ENCODE peak calls at places on chromosomes 16 and 17, in eight cellular contexts. P is fibroblast of lung, H is tibial artery, K is ovary, U is tibial nerve, A is AG04450, V is right lobe of liver, L is pancreas. F is an unnamed sample. For H3K9me3, the result is how much of the 10 kb centered on the place peaks cover.

GRCh38 chr17:77723909-77724875 is 234.3 kb upstream of the TNRC6C start:
- DNase-seq in P (no peak), H (no peak), K (no peak), U (no peak), A (no peak), V (no peak), L (no peak), F (no peak)

GRCh38 chr16:83336630-83337029 is 471.1 kb upstream of the HSBP1 start:
- DNase-seq in P (peak), H (no peak), K (no peak), U (no peak), A (peak), V (no peak), L (no peak), F (no peak)

GRCh38 chr17:3905017-3905486 is 11.2 kb downstream of the P2RX1 start:
- DNase-seq in P (no peak), H (no peak), K (no peak), U (no peak), A (no peak), V (no peak), L (peak), F (no peak)

GRCh38 chr17:65531508-65532431 is 29.7 kb downstream of the AXIN2 start:
- DNase-seq in P (peak), H (peak), K (peak), U (peak), A (peak), V (peak), L (no peak), F (no peak)

GRCh38 chr17:72609501-72609900 is 483.0 kb downstream of the SLC39A11 start:
- DNase-seq in P (no peak), H (no peak), K (no peak), U (no peak), A (no peak), V (no peak), L (no peak), F (no peak)

GRCh38 chr16:25106567-25107465 is 4.7 kb upstream of the LCMT1 start:
- DNase-seq in P (peak), H (peak), K (peak), U (peak), A (peak), V (peak), L (peak), F (peak)

GRCh38 chr17:72362466-72363335 is 241.9 kb downstream of the SOX9 start:
- DNase-seq in P (peak), H (no peak), K (no peak), U (no peak), A (no peak), V (no peak), L (no peak), F (no peak)

GRCh38 chr16:7182510-7183109 is 150.0 kb upstream of the RBFOX1 start:
- DNase-seq in P (no peak), H (no peak), K (no peak), U (no peak), A (no peak), V (no peak), L (no peak), F (no peak)

GRCh38 chr16:57446530-57447141 is 549 bp downstream of the CIAPIN1 start:
- DNase-seq in P (peak), H (no peak), K (no peak), U (peak), A (no peak), V (no peak), L (peak), F (no peak)

GRCh38 chr16:29842732-29843346 is 20.2 kb downstream of the CDIPT start:
- DNase-seq in P (no peak), H (no peak), K (no peak), U (no peak), A (no peak), V (no peak), L (no peak), F (no peak)

GRCh38 chr17:80671823-80672105 is 127.1 kb downstream of the RPTOR start:
- DNase-seq in P (no peak), H (no peak), K (no peak), U (no peak), A (no peak), V (no peak), L (no peak), F (no peak)

GRCh38 chr16:23319861-23320615 is 17.9 kb downstream of the SCNN1B start:
- DNase-seq in P (no peak), H (peak), K (no peak), U (no peak), A (no peak), V (no peak), L (no peak), F (no peak)

GRCh38 chr17:35088647-35088910 is 25.1 kb upstream of the RFFL start:
- DNase-seq in P (no peak), H (no peak), K (no peak), U (peak), A (no peak), V (no peak), L (no peak), F (no peak)

GRCh38 chr16:4664538-4665418 is 28.6 kb upstream of the NUDT16L1 start:
- DNase-seq in P (peak), H (peak), K (no peak), U (peak), A (no peak), V (peak), L (no peak), F (peak)

GRCh38 chr16:51155199-51155607 is 4.1 kb upstream of the SALL1 start:
- DNase-seq in P (no peak), H (no peak), K (peak), U (no peak), A (no peak), V (peak), L (no peak), F (no peak)

GRCh38 chr17:61416540-61417363 is 17.1 kb downstream of the TBX2 start:
- DNase-seq in P (peak), H (peak), K (peak), U (peak), A (no peak), V (peak), L (peak), F (peak)

GRCh38 chr16:16025214-16025968 is 76.0 kb downstream of the ABCC1 start:
- DNase-seq in P (peak), H (peak), K (no peak), U (peak), A (peak), V (no peak), L (no peak), F (peak)

GRCh38 chr16:80735846-80736245 is 68.6 kb downstream of the CDYL2 start:
- DNase-seq in P (no peak), H (no peak), K (no peak), U (no peak), A (no peak), V (no peak), L (no peak), F (no peak)

GRCh38 chr17:38915639-38915995 is 9.8 kb upstream of the LASP1NB start:
- DNase-seq in P (no peak), H (no peak), K (no peak), U (no peak), A (no peak), V (peak), L (no peak), F (no peak)

GRCh38 chr17:39867891-39868553 is at the start of gene ZPBP2:
- DNase-seq in P (no peak), H (no peak), K (no peak), U (no peak), A (no peak), V (no peak), L (no peak), F (no peak)

GRCh38 chr16:89014611-89015230 is 37.7 kb upstream of the CBFA2T3 start:
- DNase-seq in P (no peak), H (peak), K (no peak), U (no peak), A (no peak), V (no peak), L (peak), F (no peak)

DNA sequence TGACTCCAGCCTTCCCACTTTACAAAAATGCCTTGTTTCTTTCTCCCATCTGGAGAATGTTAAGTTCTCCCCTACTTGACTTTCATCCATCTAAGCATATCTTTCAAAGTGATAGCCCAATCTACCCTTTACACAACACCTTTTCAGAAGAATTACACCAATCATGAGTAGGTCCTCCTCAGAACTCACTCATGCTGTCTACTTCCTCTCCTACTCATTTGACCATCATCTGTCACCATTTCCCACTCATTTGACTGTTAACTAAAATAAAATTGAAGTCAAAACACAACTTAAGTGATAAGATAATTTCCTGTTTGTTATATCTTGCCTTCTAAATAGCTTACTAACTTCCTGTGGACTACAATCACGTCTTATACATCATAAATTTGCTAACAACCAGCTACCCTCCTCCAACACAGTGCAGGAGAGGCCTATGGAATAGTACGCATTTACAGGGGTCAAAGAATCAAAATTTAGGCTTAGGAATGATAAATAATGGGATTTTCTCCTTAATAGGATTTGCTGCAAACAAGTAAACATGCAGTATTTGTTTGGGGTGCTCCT is 16.1 kb downstream of the KCNJ16 start:
- DNase-seq in P (no peak), H (no peak), K (no peak), U (no peak), A (no peak), V (no peak), L (no peak), F (no peak)
- H3K9me3 ChIP-seq in P (under half), H (under half), K (under half), U (under half), A (under half), V (under half), L (under half), F (under half)

GRCh38 chr17:22278302-22279275 is 586.3 kb downstream of the KCNJ18 start:
- DNase-seq in P (no peak), H (peak), K (no peak), U (no peak), A (no peak), V (peak), L (no peak), F (no peak)
- H3K9me3 ChIP-seq in P (under half), H (under half), K (under half), U (under half), A (under half), V (under half), L (under half), F (under half)

GRCh38 chr16:75710344-75710743 is 9.1 kb upstream of the DUXB start:
- DNase-seq in P (no peak), H (no peak), K (no peak), U (no peak), A (no peak), V (no peak), L (no peak), F (no peak)

GRCh38 chr16:75714661-75715060 is 11.6 kb downstream of the CPHXL start:
- DNase-seq in P (no peak), H (no peak), K (no peak), U (no peak), A (no peak), V (no peak), L (no peak), F (no peak)
- H3K9me3 ChIP-seq in P (under half), H (under half), K (under half), U (under half), A (under half), V (under half), L (under half), F (under half)

GRCh38 chr17:82946081-82946480 is 106.3 kb upstream of the ZNF750 start:
- DNase-seq in P (no peak), H (no peak), K (no peak), U (no peak), A (no peak), V (no peak), L (no peak), F (no peak)

GRCh38 chr17:82943339-82943738 is 103.5 kb upstream of the ZNF750 start:
- DNase-seq in P (no peak), H (peak), K (no peak), U (no peak), A (no peak), V (peak), L (no peak), F (no peak)

GRCh38 chr17:82942166-82943130 is 102.6 kb upstream of the ZNF750 start:
- DNase-seq in P (no peak), H (peak), K (peak), U (no peak), A (no peak), V (peak), L (no peak), F (no peak)

GRCh38 chr17:82944990-82945389 is 105.2 kb upstream of the ZNF750 start:
- DNase-seq in P (no peak), H (no peak), K (no peak), U (no peak), A (no peak), V (no peak), L (no peak), F (no peak)

DNA sequence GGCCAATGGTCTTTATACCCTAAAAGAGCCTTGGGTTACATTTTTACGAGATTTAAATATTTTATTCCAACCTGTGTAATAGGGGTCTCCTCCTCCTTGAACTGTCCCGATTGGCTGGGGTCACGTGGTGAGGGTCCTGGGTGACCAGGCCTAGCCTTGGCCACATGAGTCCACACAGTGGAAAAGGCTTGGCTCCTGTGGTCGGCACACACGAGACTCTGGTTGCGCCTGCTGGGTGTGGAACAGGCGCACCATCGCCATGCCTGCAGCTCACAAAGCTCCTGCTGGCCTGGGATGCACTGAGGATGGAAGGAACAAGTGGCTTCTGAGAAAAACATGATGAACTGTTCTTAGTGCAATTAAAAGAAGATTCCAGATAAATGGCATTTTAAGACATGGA is 103.9 kb upstream of the ZNF750 start:
- DNase-seq in P (no peak), H (peak), K (no peak), U (no peak), A (no peak), V (peak), L (no peak), F (no peak)
- H3K9me3 ChIP-seq in P (under half), H (under half), K (under half), U (under half), A (under half), V (under half), L (under half), F (under half)

GRCh38 chr16:3292604-3293003 is 9.3 kb downstream of the ZNF263 start:
- DNase-seq in P (no peak), H (no peak), K (no peak), U (no peak), A (no peak), V (no peak), L (no peak), F (no peak)

GRCh38 chr16:3285131-3285530 is 1.8 kb downstream of the ZNF263 start:
- DNase-seq in P (no peak), H (peak), K (no peak), U (no peak), A (no peak), V (no peak), L (peak), F (no peak)

GRCh38 chr16:3295209-3295608 is 10.0 kb downstream of the TIGD7 start:
- DNase-seq in P (no peak), H (no peak), K (no peak), U (no peak), A (no peak), V (no peak), L (no peak), F (no peak)

GRCh38 chr16:3295783-3296182 is 9.4 kb downstream of the TIGD7 start:
- DNase-seq in P (no peak), H (no peak), K (no peak), U (no peak), A (no peak), V (no peak), L (no peak), F (no peak)

DNA sequence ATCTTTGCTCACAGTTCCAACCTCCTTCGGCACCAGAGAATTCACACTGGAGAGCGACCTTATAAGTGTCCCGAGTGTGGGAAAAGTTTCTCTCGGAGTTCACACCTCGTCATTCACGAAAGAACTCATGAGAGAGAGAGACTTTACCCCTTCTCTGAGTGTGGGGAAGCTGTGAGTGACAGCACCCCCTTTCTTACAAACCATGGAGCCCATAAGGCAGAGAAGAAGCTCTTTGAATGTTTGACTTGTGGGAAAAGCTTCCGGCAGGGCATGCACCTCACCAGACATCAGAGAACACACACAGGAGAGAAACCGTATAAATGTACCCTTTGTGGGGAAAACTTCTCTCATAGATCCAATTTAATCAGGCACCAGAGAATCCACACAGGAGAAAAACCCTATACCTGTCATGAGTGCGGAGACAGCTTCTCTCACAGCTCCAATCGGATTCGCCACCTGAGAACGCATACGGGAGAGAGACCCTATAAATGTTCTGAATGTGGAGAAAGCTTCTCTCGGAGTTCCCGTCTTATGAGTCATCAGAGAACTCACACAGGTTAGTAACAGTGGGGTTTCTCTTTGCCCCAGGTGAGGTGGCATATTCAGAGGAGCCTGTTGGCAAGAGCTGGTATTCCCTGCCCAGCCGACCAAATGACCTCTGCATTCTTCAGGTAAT is 6.8 kb downstream of the ZNF263 start:
- DNase-seq in P (no peak), H (peak), K (no peak), U (no peak), A (no peak), V (no peak), L (no peak), F (no peak)
- H3K9me3 ChIP-seq in P (under half), H (half or more), K (under half), U (under half), A (half or more), V (under half), L (under half), F (under half)

DNA sequence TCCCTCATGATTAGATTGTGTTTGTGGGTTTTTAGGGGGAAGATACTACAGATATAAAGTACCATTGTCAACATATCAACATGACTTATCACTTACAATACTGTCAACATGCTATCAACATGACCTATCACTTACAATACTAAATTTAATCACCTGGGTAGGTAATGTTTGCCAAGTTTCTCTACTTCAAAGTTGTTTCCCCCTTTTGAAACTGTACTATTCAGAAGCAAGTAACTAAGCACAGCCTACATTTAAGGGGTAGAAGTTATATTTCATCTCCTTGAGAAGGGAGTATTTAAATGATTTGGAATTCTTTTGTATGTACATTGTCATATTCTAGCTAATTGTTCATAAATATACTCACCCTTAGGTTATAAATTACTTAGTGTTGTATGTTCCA is 68.7 kb downstream of the TRIM37 start:
- DNase-seq in P (no peak), H (no peak), K (no peak), U (no peak), A (no peak), V (no peak), L (no peak), F (no peak)
- H3K9me3 ChIP-seq in P (under half), H (under half), K (under half), U (under half), A (under half), V (under half), L (under half), F (under half)

GRCh38 chr16:3220839-3221238 is 14.1 kb downstream of the ZNF200 start:
- DNase-seq in P (no peak), H (no peak), K (no peak), U (no peak), A (no peak), V (no peak), L (no peak), F (no peak)
- H3K9me3 ChIP-seq in P (under half), H (half or more), K (under half), U (under half), A (under half), V (under half), L (under half), F (under half)

GRCh38 chr16:59042296-59042695 is 308.2 kb upstream of the GOT2 start:
- DNase-seq in P (no peak), H (no peak), K (no peak), U (no peak), A (no peak), V (no peak), L (no peak), F (no peak)
- H3K9me3 ChIP-seq in P (under half), H (under half), K (under half), U (under half), A (under half), V (under half), L (under half), F (under half)

GRCh38 chr16:34758835-34759234 is 1299.4 kb downstream of the TP53TG3F start:
- DNase-seq in P (no peak), H (no peak), K (no peak), U (no peak), A (no peak), V (no peak), L (no peak), F (no peak)
- H3K9me3 ChIP-seq in P (under half), H (under half), K (under half), U (under half), A (under half), V (under half), L (under half), F (under half)